ENCODE peak calls at places on chromosomes 5 and 9, in nine cellular contexts. A is right lobe of liver, H is stomach, I is esophagus squamous epithelium, X is suprapubic skin, G is A549, W is body of pancreas, C is esophagus muscularis mucosa, U is breast epithelium. N is an unnamed sample.

GRCh38 chr9:114805670-114806551 is at the start of gene TNFSF15:
- DNase-seq in I (no peak), X (no peak), C (no peak), W (peak; percentile 71), U (no peak), A (peak; percentile 28), H (peak; percentile 71), G (no peak), N (no peak)

GRCh38 chr5:58922392-58923171 is 339.7 kb downstream of the RAB3C start:
- DNase-seq in H (peak; percentile 85), G (no peak), C (no peak), A (peak; percentile 19), W (peak; percentile 85), X (peak; percentile 84), U (peak; percentile 62), I (no peak), N (no peak)

GRCh38 chr5:140822281-140822629 is 842 bp downstream of the PCDHA5 start:
- DNase-seq in C (no peak), X (no peak), G (no peak), U (no peak), A (no peak), W (no peak), I (no peak), H (no peak), N (no peak)

GRCh38 chr5:151619812-151620462 is 28.8 kb upstream of the FAT2 start:
- DNase-seq in C (no peak), G (no peak), U (no peak), I (no peak), X (no peak), A (no peak), W (no peak), H (no peak), N (no peak)

GRCh38 chr9:121138561-121138960 is 63.1 kb downstream of the RAB14 start:
- DNase-seq in G (no peak), I (no peak), H (no peak), A (no peak), W (no peak), X (no peak), C (no peak), U (no peak), N (no peak)

GRCh38 chr5:67206381-67207328 is 10.1 kb upstream of the CD180 start:
- DNase-seq in C (no peak), H (peak; percentile 72), I (no peak), U (peak; percentile 54), G (peak; percentile 63), W (no peak), X (no peak), A (no peak), N (no peak)

GRCh38 chr9:114823416-114823815 is 17.6 kb upstream of the TNFSF15 start:
- DNase-seq in W (no peak), H (no peak), X (no peak), C (no peak), I (no peak), U (no peak), A (no peak), G (no peak), N (no peak)

GRCh38 chr5:119330367-119331183 is 25.2 kb upstream of the TNFAIP8 start:
- DNase-seq in X (no peak), C (no peak), H (no peak), G (no peak), W (no peak), U (no peak), I (no peak), A (no peak), N (no peak)

GRCh38 chr5:78630047-78630446 is 18.5 kb downstream of the LHFPL2 start:
- DNase-seq in A (no peak), W (no peak), X (no peak), U (no peak), H (no peak), C (no peak), I (no peak), G (no peak), N (no peak)

GRCh38 chr9:122386316-122386872 is 15.6 kb downstream of the PTGS1 start:
- DNase-seq in C (no peak), X (peak; percentile 59), G (no peak), A (no peak), H (no peak), W (no peak), U (no peak), I (no peak), N (no peak)

GRCh38 chr9:122382901-122383850 is 12.4 kb downstream of the PTGS1 start:
- DNase-seq in A (no peak), I (no peak), X (peak; percentile 43), C (no peak), G (no peak), W (no peak), H (no peak), U (no peak), N (no peak)

GRCh38 chr9:122381206-122381950 is 10.6 kb downstream of the PTGS1 start:
- DNase-seq in H (no peak), I (no peak), U (no peak), C (no peak), X (no peak), G (no peak), W (no peak), A (no peak), N (no peak)

GRCh38 chr9:122387526-122387925 is 16.7 kb downstream of the PTGS1 start:
- DNase-seq in U (no peak), H (no peak), W (no peak), X (no peak), A (no peak), G (no peak), C (no peak), I (no peak), N (no peak)

DNA sequence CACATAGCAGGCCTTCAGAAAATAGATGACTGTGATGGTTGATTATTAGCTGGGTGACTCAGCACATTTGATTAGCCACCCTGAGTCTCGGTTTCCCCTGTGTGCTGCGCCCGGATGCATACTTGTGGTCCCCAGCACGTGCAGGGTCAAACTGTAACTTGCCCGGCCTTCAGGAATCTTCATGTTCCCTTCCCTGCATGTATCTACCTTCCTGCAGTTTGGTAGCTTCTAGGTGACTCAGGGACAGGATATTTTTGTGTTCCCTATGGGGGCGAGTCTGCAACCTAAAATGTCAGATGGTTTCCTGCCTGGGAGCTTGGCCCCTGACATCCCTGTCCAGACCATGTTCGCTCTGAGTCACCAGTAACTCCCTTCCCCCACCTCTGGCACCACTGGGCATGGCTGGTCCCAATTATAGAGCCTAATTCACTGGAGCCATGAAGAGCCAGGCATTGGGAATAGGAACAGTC is 13.2 kb downstream of the PTGS1 start:
- DNase-seq in H (no peak), I (no peak), A (no peak), G (no peak), X (peak; percentile 35), U (no peak), C (no peak), W (no peak), N (no peak)
- TF ChIP-seq POLR2A in H (no peak), I (no peak), A (no peak), G (no peak), X (no peak), U (no peak), C (no peak), W (no peak), N (no peak)

GRCh38 chr9:133356391-133357091 is at the start of the genes SURF1 and SURF2:
- DNase-seq in G (peak; percentile 81), A (peak; percentile 91), H (peak; percentile 93), X (peak; percentile 95), I (no peak), C (peak; percentile 96), W (peak; percentile 93), U (peak; percentile 88), N (no peak)
- TF ChIP-seq CTCF in G (no peak), A (no peak), H (no peak), X (no peak), I (no peak), C (no peak), W (peak; percentile 23), U (peak; percentile 9), N (no peak)

DNA sequence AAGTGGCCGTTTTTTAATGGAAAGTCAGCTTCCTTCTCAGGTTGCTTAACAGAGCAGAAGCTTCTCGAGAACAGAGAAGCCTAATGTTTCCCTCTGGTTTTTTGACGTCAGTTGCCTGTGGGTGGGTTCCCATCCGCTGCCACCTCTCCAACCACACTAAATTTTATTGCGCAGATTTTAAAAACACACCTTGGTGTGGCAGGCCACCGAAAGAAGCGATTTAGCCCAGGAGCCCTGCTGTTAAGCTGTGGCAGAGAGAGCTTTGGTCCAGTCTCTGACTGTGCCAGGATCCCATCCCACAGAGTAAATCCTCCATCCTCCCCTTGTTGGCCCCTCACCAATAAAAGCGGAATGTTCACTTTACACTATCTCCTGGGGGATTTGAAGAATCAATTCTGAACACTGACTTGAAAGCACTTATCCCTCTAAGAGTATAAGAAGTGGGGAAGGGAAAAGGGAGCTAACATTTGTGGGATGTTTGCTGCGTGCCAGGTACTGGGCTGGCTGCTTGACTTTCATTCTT is 181.6 kb downstream of the AOPEP start:
- DNase-seq in I (no peak), G (no peak), A (no peak), C (peak; percentile 91), U (no peak), X (no peak), W (no peak), H (no peak), N (no peak)
- H3K4me1 ChIP-seq in I (no peaks in the 10 kb centered on the region), G (peaks cover 96% of the 10 kb centered on the region), A (no peaks in the 10 kb centered on the region), C (peaks cover 27% of the 10 kb centered on the region), U (no peaks in the 10 kb centered on the region), X (peaks cover 10% of the 10 kb centered on the region), W (peaks cover 8% of the 10 kb centered on the region), H (peaks cover 44% of the 10 kb centered on the region), N (peaks cover 8% of the 10 kb centered on the region)

DNA sequence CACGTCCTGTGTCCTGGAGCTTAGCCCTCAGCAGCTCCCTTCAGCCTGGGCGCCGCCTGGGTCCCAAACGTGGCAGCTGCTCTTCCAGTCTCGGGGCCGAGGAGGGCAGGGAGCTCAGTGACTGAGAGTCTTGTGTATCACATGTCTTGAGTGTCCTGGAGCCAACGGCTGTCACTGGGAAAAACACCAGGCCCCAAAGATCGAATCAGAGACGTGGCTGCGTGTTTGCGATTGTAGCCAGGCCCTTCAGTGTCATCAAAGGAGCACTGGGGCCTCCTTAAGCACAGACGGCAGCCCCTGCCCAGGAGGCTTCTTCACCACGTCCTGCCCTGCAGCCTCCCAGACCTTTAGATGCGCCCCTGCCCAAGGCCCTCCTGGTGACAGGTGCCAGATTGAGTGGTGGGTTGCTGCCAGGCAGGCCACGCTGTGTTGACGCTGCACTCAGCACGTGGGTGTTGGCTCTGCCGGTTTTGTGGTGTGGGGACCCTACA is 5.7 kb upstream of the EXOC3 start:
- DNase-seq in I (no peak), C (no peak), W (no peak), G (no peak), A (no peak), X (peak; percentile 68), U (peak; percentile 44), H (no peak), N (no peak)
- TF ChIP-seq POLR2A in I (no peak), C (no peak), W (no peak), G (no peak), A (no peak), X (no peak), U (no peak), H (no peak), N (no peak)

N was measured in vagina.